ENCODE peak calls at places on chromosomes 13 and 19, in five cellular contexts. M, S, N, V and G are unnamed samples.

GRCh38 chr13:94239135-94239534 is 240.3 kb downstream of the DCT start:
- DNase-seq in M (no peak), S (peak; percentile 62), N (no peak), V (no peak), G (no peak)

GRCh38 chr19:30227661-30228112 is 144.5 kb upstream of the ZNF536 start:
- DNase-seq in M (peak; percentile 84), S (peak; percentile 46), N (peak; percentile 72), V (peak; percentile 23), G (peak; percentile 87)

GRCh38 chr19:30090476-30090875 is 148.4 kb downstream of the URI1 start:
- DNase-seq in M (no peak), S (no peak), N (no peak), V (no peak), G (no peak)

GRCh38 chr19:38388310-38389100 is at the start of gene SPRED3:
- DNase-seq in M (no peak), S (no peak), N (no peak), V (no peak), G (peak; percentile 81)

GRCh38 chr13:36054041-36054440 is 77.1 kb downstream of the DCLK1 start:
- DNase-seq in M (no peak), S (no peak), N (no peak), V (peak; percentile 64), G (no peak)

GRCh38 chr19:49637865-49638350 is 2.0 kb downstream of the RRAS start:
- DNase-seq in M (no peak), S (peak; percentile 83), N (peak; percentile 86), V (peak; percentile 63), G (peak; percentile 82)

GRCh38 chr19:16268676-16269319 is 55.8 kb upstream of the KLF2 start:
- DNase-seq in M (no peak), S (no peak), N (no peak), V (no peak), G (no peak)

GRCh38 chr19:54172764-54173699 is at the start of gene TMC4:
- DNase-seq in M (no peak), S (peak; percentile 48), N (peak; percentile 96), V (peak; percentile 94), G (peak; percentile 82)

GRCh38 chr19:44759083-44759804 is 10.7 kb downstream of the BCL3 start:
- DNase-seq in M (no peak), S (no peak), N (no peak), V (no peak), G (no peak)

GRCh38 chr19:50510700-50511068 is 307 bp downstream of the JOSD2 start:
- DNase-seq in M (no peak), S (no peak), N (no peak), V (no peak), G (peak; percentile 61)

GRCh38 chr19:38135150-38135998 is 88.6 kb downstream of the DPF1 start:
- DNase-seq in M (peak; percentile 20), S (no peak), N (no peak), V (no peak), G (no peak)

GRCh38 chr19:13881692-13882418 is 4.9 kb downstream of the NANOS3 start:
- DNase-seq in M (no peak), S (peak; percentile 34), N (no peak), V (no peak), G (no peak)

GRCh38 chr19:46608581-46609345 is 7.6 kb downstream of the CALM3 start:
- DNase-seq in M (no peak), S (no peak), N (no peak), V (no peak), G (no peak)

GRCh38 chr13:102970542-102970941 is 95.7 kb downstream of the SLC10A2 start:
- DNase-seq in M (no peak), S (no peak), N (no peak), V (no peak), G (no peak)

GRCh38 chr13:74767031-74767430 is 632.8 kb upstream of the KLF12 start:
- DNase-seq in M (no peak), S (peak; percentile 38), N (no peak), V (peak; percentile 41), G (no peak)

GRCh38 chr13:96346846-96347367 is 257.0 kb downstream of the HS6ST3 start:
- DNase-seq in M (no peak), S (no peak), N (no peak), V (no peak), G (no peak)

GRCh38 chr19:48728882-48729645 is 9.5 kb upstream of the MAMSTR start:
- DNase-seq in M (no peak), S (no peak), N (peak; percentile 64), V (no peak), G (no peak)

GRCh38 chr13:99063178-99063577 is 85.3 kb upstream of the DOCK9 start:
- DNase-seq in M (no peak), S (no peak), N (no peak), V (no peak), G (no peak)

GRCh38 chr13:108155185-108156106 is 59.9 kb downstream of the LIG4 start:
- DNase-seq in M (peak; percentile 40), S (peak; percentile 52), N (peak; percentile 33), V (peak; percentile 9), G (peak; percentile 78)

GRCh38 chr13:40961826-40962225 is 57.3 kb downstream of the ELF1 start:
- DNase-seq in M (no peak), S (no peak), N (no peak), V (no peak), G (no peak)

GRCh38 chr13:101416181-101417042 is at the start of gene NALCN:
- DNase-seq in M (peak; percentile 31), S (peak; percentile 30), N (peak; percentile 39), V (no peak), G (no peak)

GRCh38 chr19:4604912-4605311 is 34.4 kb upstream of the TNFAIP8L1 start:
- DNase-seq in M (no peak), S (no peak), N (no peak), V (no peak), G (no peak)

GRCh38 chr19:27717825-27718224 is 1495.1 kb downstream of the UQCRFS1 start:
- DNase-seq in M (no peak), S (no peak), N (no peak), V (no peak), G (no peak)

GRCh38 chr19:6059396-6059947 is 50.8 kb downstream of the RFX2 start:
- DNase-seq in M (no peak), S (no peak), N (no peak), V (peak; percentile 9), G (no peak)
- H2BK12ac ChIP-seq in M (no peak overlapping the region), S (no peak overlapping the region), N (no peak overlapping the region), V (no peak overlapping the region), G (no peak overlapping the region)

GRCh38 chr13:80977168-80977567 is 636.2 kb upstream of the SPRY2 start:
- DNase-seq in M (no peak), S (no peak), N (no peak), V (no peak), G (no peak)
- H2BK12ac ChIP-seq in M (no peak overlapping the region), S (no peak overlapping the region), N (no peak overlapping the region), V (no peak overlapping the region), G (no peak overlapping the region)

DNA sequence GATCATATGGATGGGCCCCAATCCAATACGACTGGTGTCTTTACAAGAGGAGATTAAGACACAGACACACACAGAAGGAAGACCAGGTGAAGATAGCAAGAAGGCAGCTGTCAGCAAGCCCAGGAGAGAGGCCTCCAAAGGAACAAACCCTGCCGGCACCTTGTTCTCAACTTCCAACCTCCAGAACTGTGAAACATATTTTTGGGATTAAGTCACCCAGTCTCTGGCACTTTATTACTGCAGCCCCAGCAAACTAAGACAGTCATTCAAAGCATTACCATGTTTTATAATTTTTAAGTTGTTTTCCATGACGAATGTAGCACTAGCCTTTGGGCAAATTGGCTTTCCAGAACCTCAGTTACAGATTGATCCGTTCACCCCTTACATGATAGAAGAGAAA is 11.3 kb downstream of the STARD13 start:
- DNase-seq in M (no peak), S (no peak), N (no peak), V (peak; percentile 30), G (no peak)
- H2BK12ac ChIP-seq in M (no peak overlapping the region), S (no peak overlapping the region), N (no peak overlapping the region), V (no peak overlapping the region), G (no peak overlapping the region)

GRCh38 chr13:61901946-61902541 is 486.4 kb upstream of the PCDH20 start:
- DNase-seq in M (no peak), S (no peak), N (no peak), V (no peak), G (no peak)

GRCh38 chr13:61898207-61898606 is 482.6 kb upstream of the PCDH20 start:
- DNase-seq in M (no peak), S (no peak), N (no peak), V (no peak), G (no peak)

GRCh38 chr13:61905054-61905453 is 489.4 kb upstream of the PCDH20 start:
- DNase-seq in M (no peak), S (no peak), N (no peak), V (no peak), G (no peak)

DNA sequence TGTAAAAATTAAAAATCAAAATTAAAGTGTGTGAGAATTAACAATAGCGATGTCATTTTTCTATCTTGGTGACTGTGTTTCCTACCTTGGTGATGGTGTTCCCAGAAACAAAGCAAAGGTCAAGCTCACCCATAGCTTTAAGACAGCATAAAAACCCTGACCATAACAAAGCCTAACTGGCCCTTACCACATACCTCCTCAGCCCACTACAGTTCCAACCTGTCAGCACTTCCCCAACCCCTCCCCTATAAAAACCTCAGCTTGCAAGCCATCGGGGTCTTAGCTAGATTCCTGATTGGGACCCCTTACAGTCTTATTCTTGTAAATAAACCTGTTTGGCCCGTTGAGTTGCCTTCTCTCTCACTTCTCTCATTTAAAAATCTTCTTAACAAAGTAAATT is 484.4 kb upstream of the PCDH20 start:
- DNase-seq in M (no peak), S (no peak), N (no peak), V (no peak), G (no peak)
- H2BK12ac ChIP-seq in M (no peak overlapping the region), S (no peak overlapping the region), N (no peak overlapping the region), V (no peak overlapping the region), G (no peak overlapping the region)